ENCODE peak calls at places on chromosomes 4 and X, in four cellular contexts. M, A, L and V are unnamed samples.

GRCh38 chr4:78235800-78236199 is 178.7 kb downstream of the FRAS1 start:
- DNase-seq in M (no peak), L (no peak), A (no peak), V (no peak)

GRCh38 chr4:74934016-74934821 is 1.3 kb downstream of the PARM1 start:
- DNase-seq in A (peak; percentile 74), L (peak; percentile 69), M (no peak), V (peak; percentile 21)

GRCh38 chr4:2797188-2797544 is 4.3 kb downstream of the SH3BP2 start:
- DNase-seq in L (peak; percentile 60), A (no peak), M (no peak), V (no peak)

GRCh38 chr4:7167706-7168105 is 24.6 kb upstream of the SORCS2 start:
- DNase-seq in M (no peak), A (no peak), L (no peak), V (no peak)

GRCh38 chr4:159103406-159104131 is 690 bp downstream of the RAPGEF2 start:
- DNase-seq in L (peak; percentile 79), M (no peak), A (peak; percentile 49), V (peak; percentile 70)

GRCh38 chrX:150478496-150479492 is 89.6 kb upstream of the MTM1 start:
- DNase-seq in A (no peak), M (no peak), L (no peak), V (no peak)

GRCh38 chr4:123783091-123783765 is 386.6 kb downstream of the SPRY1 start:
- DNase-seq in L (no peak), M (no peak), A (no peak), V (peak; percentile 23)

GRCh38 chr4:6529021-6529420 is 46.0 kb upstream of the MAN2B2 start:
- DNase-seq in M (no peak), L (no peak), A (no peak), V (no peak)

GRCh38 chrX:55056820-55057690 is 17.8 kb upstream of the PAGE2B start:
- DNase-seq in M (no peak), L (no peak), A (no peak), V (no peak)

DNA sequence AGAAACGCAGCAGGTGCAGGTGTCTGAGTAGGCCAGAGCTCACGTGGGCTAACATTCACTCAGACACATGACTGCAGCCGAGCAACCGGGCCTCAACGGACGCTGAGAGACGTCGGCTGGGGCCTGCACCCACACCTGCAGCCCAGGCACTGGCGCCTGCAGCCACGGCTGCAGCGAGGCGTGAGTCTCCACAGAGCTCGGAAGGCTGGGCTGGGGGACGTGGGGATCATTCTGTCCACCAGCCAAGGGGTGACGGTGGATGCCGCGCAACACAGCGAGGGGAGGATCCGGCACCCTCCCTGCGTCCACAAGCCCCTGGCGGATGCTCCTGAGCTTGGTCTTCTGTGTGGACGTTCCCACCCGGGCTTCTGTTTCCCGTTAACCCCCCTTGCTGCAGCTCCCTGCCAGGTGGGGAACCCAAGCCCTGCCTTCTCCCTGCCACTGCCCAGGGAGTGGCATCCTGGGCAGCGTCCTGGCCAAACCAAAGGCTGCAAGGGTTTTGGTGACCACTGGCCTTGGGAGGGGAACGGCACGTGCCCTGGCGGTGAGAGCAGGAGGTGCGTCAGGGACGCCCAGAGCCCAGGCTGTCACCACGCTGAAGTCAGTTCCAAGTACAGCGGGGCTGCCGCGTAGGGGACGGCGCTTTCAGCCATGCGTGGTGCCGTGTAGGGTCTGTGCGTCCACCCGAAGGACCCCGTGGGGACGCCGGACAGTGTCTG is 16.3 kb downstream of the PPP2R3B start:
- DNase-seq in L (no peak), M (no peak), A (peak; percentile 47), V (peak; percentile 53)
- TF ChIP-seq CTCF in L (no peak), M (no peak), A (peak; percentile 5), V (peak; percentile 33)

GRCh38 chr4:89298160-89298559 is 9.4 kb downstream of the GPRIN3 start:
- DNase-seq in L (no peak), A (peak; percentile 9), M (no peak), V (no peak)

GRCh38 chr4:89296871-89297270 is 10.7 kb downstream of the GPRIN3 start:
- DNase-seq in M (no peak), L (no peak), A (no peak), V (no peak)

GRCh38 chr4:89294583-89295244 is 12.9 kb downstream of the GPRIN3 start:
- DNase-seq in M (no peak), L (no peak), A (no peak), V (no peak)

GRCh38 chr4:89295415-89295927 is 12.1 kb downstream of the GPRIN3 start:
- DNase-seq in M (no peak), A (no peak), L (no peak), V (no peak)

GRCh38 chr4:89296399-89296798 is 11.2 kb downstream of the GPRIN3 start:
- DNase-seq in A (no peak), M (no peak), L (no peak), V (no peak)
- H3K4me1 ChIP-seq in A (no peaks in the 10 kb centered on the region), M (peaks cover 47% of the 10 kb centered on the region), L (no peaks in the 10 kb centered on the region), V (peaks cover 81% of the 10 kb centered on the region)

DNA sequence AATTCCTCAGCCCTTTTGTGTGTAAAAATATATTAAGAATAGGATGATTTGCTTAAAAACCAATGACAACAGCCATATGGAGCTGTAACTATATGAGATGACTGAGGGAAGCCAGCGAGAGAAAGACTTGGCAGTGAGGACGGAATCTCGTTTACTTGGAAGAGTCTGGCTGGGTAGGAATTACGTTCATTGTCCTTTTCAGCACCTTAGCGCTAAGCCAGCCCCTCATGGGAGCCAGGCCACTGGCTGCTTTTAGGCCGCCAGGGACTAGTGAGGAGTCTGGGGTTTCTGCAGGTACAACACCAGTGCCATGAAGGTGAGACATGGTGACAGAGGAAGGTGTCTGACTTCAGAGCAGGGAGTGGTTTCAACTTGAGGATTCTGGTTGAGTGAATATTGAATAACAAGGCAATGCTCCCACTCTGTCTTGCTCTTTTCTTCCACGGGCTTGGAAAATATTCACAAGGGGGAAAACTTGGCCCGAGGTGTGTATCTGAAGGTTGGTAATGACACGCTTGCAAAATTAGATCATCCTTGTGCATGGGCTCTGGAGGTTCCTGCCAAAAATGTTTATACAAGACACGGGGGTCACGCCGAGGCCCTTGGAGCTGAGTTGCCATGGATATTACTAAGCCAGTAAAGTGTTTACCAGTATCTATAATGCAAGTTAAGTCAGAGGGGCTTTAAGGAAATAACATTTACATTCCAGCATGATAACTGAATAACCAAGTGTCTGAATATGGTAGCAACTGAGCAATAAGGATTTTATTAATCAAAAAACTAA is 17.5 kb downstream of the KLF3 start:
- DNase-seq in A (no peak), L (no peak), M (peak; percentile 81), V (no peak)
- H3K27ac ChIP-seq in A (no peak overlapping the region), L (peak overlapping the region; percentile 24), M (peak overlapping the region; percentile 66), V (peak overlapping the region; percentile 17)

GRCh38 chr4:182434720-182435119 is 191.5 kb downstream of the TENM3 start:
- DNase-seq in M (no peak), L (no peak), A (no peak), V (no peak)
- TF ChIP-seq CTCF in M (no peak), L (no peak), A (no peak), V (no peak)

DNA sequence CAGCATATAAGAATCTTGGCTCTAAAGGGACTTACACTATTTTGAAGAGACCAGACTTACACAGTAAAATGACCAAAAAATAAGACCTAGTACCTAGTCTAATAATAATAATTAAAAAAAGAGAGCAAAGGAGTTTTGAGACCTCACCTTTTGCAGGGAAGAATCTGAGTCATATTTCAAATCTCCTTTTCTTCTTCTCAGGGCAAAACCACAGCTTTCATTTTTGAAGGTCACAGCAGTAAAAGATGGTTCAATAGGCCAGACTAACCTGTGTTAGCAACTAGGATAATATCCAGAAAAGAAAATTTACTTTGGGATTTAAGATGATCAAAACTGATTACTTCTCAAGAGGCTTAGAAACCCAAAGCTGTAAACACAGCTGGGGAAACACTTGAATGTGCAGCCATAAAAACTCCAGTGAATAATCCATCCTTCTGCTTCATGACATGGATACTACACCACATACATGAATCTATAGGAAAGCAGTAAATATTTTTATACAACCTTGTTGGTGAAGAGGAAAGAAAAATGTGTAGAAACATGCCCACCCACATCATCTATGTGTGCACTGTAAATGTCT is 25.9 kb upstream of the LNX1 start:
- DNase-seq in L (no peak), A (no peak), M (no peak), V (no peak)
- H3K4me1 ChIP-seq in L (no peaks in the 10 kb centered on the region), A (no peaks in the 10 kb centered on the region), M (no peaks in the 10 kb centered on the region), V (peaks cover 16% of the 10 kb centered on the region)

GRCh38 chrX:41233988-41234387 is 100.0 kb upstream of the DDX3X start:
- DNase-seq in L (no peak), M (no peak), A (no peak), V (no peak)

GRCh38 chrX:41240504-41240903 is 93.5 kb upstream of the DDX3X start:
- DNase-seq in M (no peak), L (no peak), A (no peak), V (no peak)

GRCh38 chrX:41234962-41235361 is 99.0 kb upstream of the DDX3X start:
- DNase-seq in M (no peak), A (no peak), L (no peak), V (no peak)

GRCh38 chrX:41238543-41238942 is 95.4 kb upstream of the DDX3X start:
- DNase-seq in A (no peak), L (no peak), M (no peak), V (no peak)

DNA sequence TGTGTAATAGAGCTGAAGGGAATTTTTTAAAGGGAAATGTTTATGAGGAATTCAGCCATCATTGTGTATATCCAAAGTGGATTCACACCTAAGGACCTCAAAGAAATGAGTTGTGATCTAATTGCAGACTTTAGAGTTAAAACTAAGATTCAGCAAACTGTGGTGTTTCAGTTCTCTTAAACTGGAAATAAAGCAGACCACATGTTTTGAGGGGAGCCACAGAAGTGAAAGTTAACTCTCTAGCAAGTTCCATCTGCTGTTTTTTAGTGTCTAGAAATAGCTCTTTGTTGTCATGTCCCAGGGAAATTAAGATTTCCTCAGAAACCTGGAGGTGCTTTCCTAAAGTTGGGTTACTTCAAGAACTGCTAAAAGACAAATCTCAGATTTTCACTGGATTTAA is 97.3 kb upstream of the DDX3X start:
- DNase-seq in M (no peak), L (no peak), A (no peak), V (no peak)
- H3K27ac ChIP-seq in M (no peak overlapping the region), L (no peak overlapping the region), A (no peak overlapping the region), V (no peak overlapping the region)

DNA sequence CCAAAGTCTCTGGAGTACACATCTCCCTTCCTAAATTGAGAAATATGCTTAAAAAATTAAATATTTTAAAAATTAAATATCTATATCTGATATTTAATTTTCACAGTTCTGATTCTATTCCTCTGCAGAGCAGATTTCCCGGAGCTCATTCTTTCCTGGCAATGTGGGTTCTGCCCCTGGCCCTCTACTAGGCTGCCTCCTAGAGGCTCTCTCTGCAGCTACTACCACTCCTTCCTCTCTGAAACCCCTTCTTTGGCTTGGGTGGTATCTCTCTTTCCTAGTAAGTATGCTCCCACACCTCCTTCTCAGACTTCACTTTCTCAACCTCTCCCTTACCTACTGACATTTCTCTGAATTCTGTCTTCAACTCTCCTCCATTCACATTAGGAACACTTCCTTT is 45.3 kb downstream of the RPGR start:
- DNase-seq in M (no peak), L (no peak), A (peak; percentile 30), V (peak; percentile 15)
- TF ChIP-seq CTCF in M (peak; percentile 26), L (peak; percentile 34), A (peak; percentile 54), V (peak; percentile 59)

GRCh38 chrX:79156818-79157217 is 12.3 kb downstream of the GPR174 start:
- DNase-seq in L (no peak), A (no peak), M (no peak), V (no peak)
- H3K4me1 ChIP-seq in L (no peaks in the 10 kb centered on the region), A (no peaks in the 10 kb centered on the region), M (no peaks in the 10 kb centered on the region), V (no peaks in the 10 kb centered on the region)

GRCh38 chrX:74890676-74891430 is 34.4 kb downstream of the NEXMIF start:
- DNase-seq in L (no peak), M (no peak), A (no peak), V (no peak)
- H3K27ac ChIP-seq in L (no peak overlapping the region), M (no peak overlapping the region), A (no peak overlapping the region), V (no peak overlapping the region)